ENCODE peak calls at places on chromosome 13, in seven cellular contexts. A is Calu3, M is MCF 10A, W is transverse colon, Z is progenitor cell of endocrine pancreas, Q is activated B cell treated with CpG ODN at 0.5 μM for 24 hours, C is GM06990. P is an unnamed sample.

GRCh38 chr13:38538412-38538811 is 148.5 kb upstream of the FREM2 start:
- DNase-seq in A (no peak), M (no peak), W (no peak), Z (no peak), Q (no peak), C (no peak), P (no peak)

GRCh38 chr13:94178625-94179244 is 300.7 kb downstream of the DCT start:
- DNase-seq in A (no peak), M (no peak), W (no peak), Z (no peak), Q (no peak), C (no peak), P (no peak)

GRCh38 chr13:99376132-99376531 is 68.9 kb upstream of the GPR183 start:
- DNase-seq in A (no peak), M (no peak), W (no peak), Z (no peak), Q (peak), C (peak), P (no peak)

GRCh38 chr13:91372813-91373420 is 25.4 kb downstream of the MIR17HG start:
- DNase-seq in A (no peak), M (no peak), W (no peak), Z (no peak), Q (no peak), C (no peak), P (no peak)

GRCh38 chr13:76803831-76804230 is 82.4 kb downstream of the KCTD12 start:
- DNase-seq in A (no peak), M (no peak), W (no peak), Z (no peak), Q (no peak), C (no peak), P (no peak)

GRCh38 chr13:99339736-99340392 is 32.7 kb upstream of the GPR183 start:
- DNase-seq in A (no peak), M (peak), W (peak), Z (no peak), Q (no peak), C (no peak), P (no peak)

GRCh38 chr13:27556109-27556508 is 64.2 kb downstream of the LNX2 start:
- DNase-seq in A (peak), M (peak), W (no peak), Z (no peak), Q (no peak), C (no peak), P (no peak)

GRCh38 chr13:79194272-79194671 is 211.8 kb downstream of the RBM26 start:
- DNase-seq in A (no peak), M (no peak), W (peak), Z (no peak), Q (no peak), C (peak), P (no peak)

GRCh38 chr13:99416411-99417121 is 84.7 kb upstream of the TM9SF2 start:
- DNase-seq in A (no peak), M (no peak), W (no peak), Z (no peak), Q (peak), C (no peak), P (no peak)

GRCh38 chr13:59533561-59534337 is 630.0 kb downstream of the DIAPH3 start:
- DNase-seq in A (peak), M (peak), W (no peak), Z (no peak), Q (no peak), C (no peak), P (no peak)

GRCh38 chr13:33217256-33217655 is 68.3 kb downstream of the STARD13 start:
- DNase-seq in A (no peak), M (no peak), W (no peak), Z (no peak), Q (no peak), C (no peak), P (no peak)

GRCh38 chr13:26480246-26480855 is 77.1 kb upstream of the WASF3 start:
- DNase-seq in A (peak), M (no peak), W (peak), Z (no peak), Q (no peak), C (no peak), P (no peak)

GRCh38 chr13:43074824-43075510 is 51.6 kb downstream of the DNAJC15 start:
- DNase-seq in A (no peak), M (no peak), W (no peak), Z (no peak), Q (no peak), C (peak), P (no peak)

DNA sequence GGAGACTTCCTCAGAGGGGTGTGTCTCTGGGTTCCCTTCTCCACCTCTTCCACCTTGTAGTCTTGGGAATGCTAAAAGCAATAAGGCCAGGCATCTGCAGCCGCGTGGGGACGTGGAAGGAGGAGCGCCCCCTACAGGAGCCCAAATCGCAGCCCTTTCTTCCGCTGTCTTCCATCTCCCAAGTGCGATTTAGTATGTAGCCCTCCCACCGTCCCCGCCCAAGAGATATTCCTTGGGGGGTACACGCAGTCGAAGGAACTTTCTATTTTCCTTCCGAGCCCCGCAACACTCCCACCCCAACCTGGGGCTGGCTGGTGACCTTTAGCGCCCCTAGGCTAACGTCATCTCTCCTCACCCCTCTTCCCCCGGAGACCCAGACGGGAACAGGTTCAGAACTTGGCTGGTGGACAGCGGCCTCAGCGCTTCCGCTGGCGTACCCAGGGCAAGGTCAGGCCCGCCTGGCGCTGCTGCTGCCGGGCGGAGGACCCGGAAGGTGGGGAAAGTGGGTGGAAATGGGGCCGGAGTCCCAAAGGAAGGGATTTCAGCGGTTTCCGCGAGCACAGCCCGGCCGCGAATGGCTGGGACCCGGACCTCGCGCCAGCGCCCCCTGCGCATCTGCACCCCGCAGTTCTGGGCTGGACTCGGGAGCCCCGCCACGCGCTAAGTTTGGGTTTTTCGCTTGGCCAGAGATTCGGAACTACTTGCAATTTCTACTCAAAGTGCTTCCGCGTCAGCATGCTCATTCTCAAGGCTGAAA is 2.1 kb upstream of the PCDH8 start:
- DNase-seq in A (peak), M (peak), W (peak), Z (peak), Q (no peak), C (peak), P (peak)
- TF ChIP-seq CTCF in A (no peak), M (peak), W (no peak), Z (peak), Q (no peak), C (peak), P (peak)

GRCh38 chr13:35840991-35841604 is 290.1 kb downstream of the DCLK1 start:
- DNase-seq in A (no peak), M (no peak), W (no peak), Z (no peak), Q (no peak), C (no peak), P (no peak)
- TF ChIP-seq CTCF in A (no peak), M (no peak), W (no peak), Z (no peak), Q (no peak), C (no peak), P (no peak)

DNA sequence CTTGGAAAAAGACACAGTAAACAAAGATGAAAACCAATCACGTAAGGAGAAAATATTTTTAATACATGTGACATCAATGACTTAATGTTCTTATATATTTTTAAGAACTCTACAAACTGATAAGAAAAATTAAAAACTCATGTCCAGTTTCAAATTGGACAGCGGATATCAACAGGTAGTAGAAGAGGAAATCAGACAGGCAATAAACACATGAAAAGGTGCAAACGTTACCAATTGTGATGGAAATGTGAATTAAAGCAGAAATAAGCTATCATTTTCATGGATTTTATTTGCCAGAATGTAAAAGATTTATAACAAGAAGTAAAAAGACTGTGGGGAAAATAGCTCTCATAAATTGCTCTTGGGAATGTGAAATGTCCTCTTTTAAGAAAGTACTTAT is 382.3 kb downstream of the DLEU7 start:
- DNase-seq in A (no peak), M (no peak), W (no peak), Z (no peak), Q (no peak), C (no peak), P (no peak)
- TF ChIP-seq CTCF in A (no peak), M (no peak), W (no peak), Z (no peak), Q (no peak), C (no peak), P (no peak)

DNA sequence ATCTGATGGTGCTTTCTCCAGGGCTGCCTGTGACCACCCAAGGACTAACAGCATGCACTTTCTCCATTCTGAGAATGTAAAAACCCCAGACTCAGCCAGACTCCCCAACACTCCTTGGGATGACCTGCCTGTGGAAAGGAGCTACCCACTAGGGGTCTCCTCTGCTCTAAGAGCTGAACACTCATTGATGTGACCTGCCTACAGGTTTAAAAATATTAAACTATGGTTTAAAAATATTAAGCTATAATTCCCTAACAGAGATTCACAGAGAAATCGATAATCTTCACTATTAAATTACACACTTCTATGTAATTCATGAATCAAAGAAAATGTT is 696.2 kb upstream of the SLITRK5 start:
- DNase-seq in A (no peak), M (no peak), W (no peak), Z (no peak), Q (no peak), C (no peak), P (no peak)
- TF ChIP-seq CTCF in A (no peak), M (no peak), W (no peak), Z (peak), Q (no peak), C (no peak), P (no peak)

GRCh38 chr13:30319703-30320102 is 12.4 kb upstream of the KATNAL1 start:
- DNase-seq in A (no peak), M (no peak), W (no peak), Z (no peak), Q (no peak), C (no peak), P (no peak)

GRCh38 chr13:30322428-30322827 is 15.1 kb upstream of the KATNAL1 start:
- DNase-seq in A (no peak), M (no peak), W (no peak), Z (no peak), Q (no peak), C (no peak), P (no peak)

GRCh38 chr13:30319130-30319529 is 11.8 kb upstream of the KATNAL1 start:
- DNase-seq in A (no peak), M (no peak), W (no peak), Z (no peak), Q (no peak), C (no peak), P (no peak)

GRCh38 chr13:30325668-30326067 is 18.3 kb upstream of the KATNAL1 start:
- DNase-seq in A (no peak), M (no peak), W (no peak), Z (no peak), Q (no peak), C (no peak), P (no peak)

GRCh38 chr13:30323524-30323923 is 16.2 kb upstream of the KATNAL1 start:
- DNase-seq in A (no peak), M (no peak), W (no peak), Z (no peak), Q (no peak), C (no peak), P (no peak)
- TF ChIP-seq CTCF in A (no peak), M (no peak), W (no peak), Z (no peak), Q (no peak), C (no peak), P (no peak)

DNA sequence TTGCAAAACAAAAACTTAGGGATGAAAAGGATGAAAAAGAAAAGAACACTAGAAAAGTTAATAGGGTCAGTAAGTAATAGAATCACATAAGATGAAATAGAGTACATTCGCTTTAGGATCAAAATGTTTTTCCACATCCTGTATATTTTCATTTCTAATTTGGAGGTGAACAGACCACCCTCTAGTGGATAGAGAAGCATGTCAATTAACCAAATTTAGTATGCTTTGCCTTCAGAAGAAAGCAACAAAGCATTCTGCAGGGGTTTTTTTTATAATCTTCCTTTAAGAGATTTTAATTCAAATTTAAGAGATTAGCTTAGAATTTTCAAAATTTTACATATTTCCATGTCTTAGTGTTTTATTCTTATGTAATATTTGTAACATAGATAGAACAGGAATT is 610.9 kb upstream of the SGCG start:
- DNase-seq in A (no peak), M (no peak), W (no peak), Z (no peak), Q (no peak), C (no peak), P (no peak)
- TF ChIP-seq CTCF in A (no peak), M (peak), W (no peak), Z (peak), Q (no peak), C (no peak), P (no peak)

DNA sequence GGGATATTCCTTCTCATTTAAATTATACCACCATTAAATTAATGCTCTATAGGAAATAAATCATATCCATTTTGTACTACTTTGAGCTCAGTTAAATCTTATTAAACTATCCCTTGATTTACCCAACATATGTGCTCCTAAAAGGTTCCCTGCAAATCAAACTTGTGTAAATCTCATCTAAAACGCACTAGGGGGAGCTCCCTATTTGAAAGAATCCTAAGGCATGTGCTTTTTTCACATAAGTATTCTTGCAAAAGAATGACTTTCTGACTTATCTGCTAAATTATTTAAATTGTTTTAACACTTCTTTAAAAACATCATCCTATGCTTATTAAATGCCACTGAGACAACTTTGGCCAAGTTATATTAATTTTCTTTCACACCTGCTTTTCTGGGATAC is 7.9 kb downstream of the INTS6 start:
- DNase-seq in A (no peak), M (peak), W (no peak), Z (no peak), Q (no peak), C (no peak), P (no peak)
- TF ChIP-seq CTCF in A (no peak), M (peak), W (no peak), Z (peak), Q (no peak), C (no peak), P (no peak)

DNA sequence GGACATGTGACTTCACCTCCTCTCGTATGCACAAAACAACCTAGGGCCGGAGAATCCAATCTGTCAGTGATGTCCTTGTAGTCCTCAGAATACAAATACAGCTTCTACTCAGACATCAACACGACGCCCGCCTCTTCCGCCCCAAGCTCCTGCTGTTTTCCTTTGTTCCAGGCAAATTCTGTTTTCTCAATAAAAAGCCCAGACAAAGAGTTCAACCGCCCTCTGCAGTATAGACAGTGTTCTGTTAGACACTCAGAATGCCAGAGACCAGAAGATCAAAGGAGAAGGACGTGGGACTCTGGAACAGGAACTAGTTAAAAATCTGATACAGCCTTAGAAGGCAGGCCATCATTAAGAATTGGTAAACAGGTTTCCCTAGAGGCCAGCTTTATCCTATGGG is 42.0 kb upstream of the GGACT start:
- DNase-seq in A (no peak), M (no peak), W (no peak), Z (no peak), Q (no peak), C (no peak), P (no peak)
- TF ChIP-seq CTCF in A (no peak), M (no peak), W (no peak), Z (no peak), Q (no peak), C (no peak), P (no peak)